ENCODE peak calls at places on chromosome 3, in four cellular contexts. One of them, this sample, is unnamed.

GRCh38 chr3:87898971-87899370 is 159.8 kb downstream of the CGGBP1 start:
- DNase-seq in astrocyte: no peak
- DNase-seq in left lung: no peak
- DNase-seq in coronary artery: no peak
- DNase-seq in this sample: no peak

GRCh38 chr3:135860761-135861160 is 104.8 kb upstream of the PPP2R3A start:
- DNase-seq in astrocyte: peak
- DNase-seq in left lung: no peak
- DNase-seq in coronary artery: no peak
- DNase-seq in this sample: no peak

GRCh38 chr3:55180936-55181535 is 253.2 kb upstream of the LRTM1 start:
- DNase-seq in left lung: no peak
- DNase-seq in astrocyte: no peak
- DNase-seq in coronary artery: no peak
- DNase-seq in this sample: peak

GRCh38 chr3:35648347-35648746 is 9.0 kb downstream of the ARPP21 start:
- DNase-seq in astrocyte: peak
- DNase-seq in coronary artery: no peak
- DNase-seq in left lung: no peak
- DNase-seq in this sample: no peak

GRCh38 chr3:156483961-156484787 is 70.7 kb downstream of the SSR3 start:
- DNase-seq in left lung: no peak
- DNase-seq in coronary artery: no peak
- DNase-seq in astrocyte: peak
- DNase-seq in this sample: no peak

GRCh38 chr3:151431940-151432339 is 28.9 kb downstream of the IGSF10 start:
- DNase-seq in left lung: no peak
- DNase-seq in astrocyte: peak
- DNase-seq in coronary artery: no peak
- DNase-seq in this sample: peak

GRCh38 chr3:20361000-20361399 is 175.0 kb upstream of the SGO1 start:
- DNase-seq in astrocyte: no peak
- DNase-seq in coronary artery: no peak
- DNase-seq in left lung: no peak
- DNase-seq in this sample: no peak

GRCh38 chr3:127407026-127407939 is 119.4 kb upstream of the PRR20G start:
- DNase-seq in coronary artery: peak
- DNase-seq in left lung: no peak
- DNase-seq in astrocyte: no peak
- DNase-seq in this sample: no peak

GRCh38 chr3:56294316-56294715 is 174.0 kb downstream of the ERC2 start:
- DNase-seq in left lung: no peak
- DNase-seq in coronary artery: no peak
- DNase-seq in astrocyte: no peak
- DNase-seq in this sample: no peak

GRCh38 chr3:146431240-146431639 is 38.1 kb downstream of the PLSCR2 start:
- DNase-seq in coronary artery: no peak
- DNase-seq in astrocyte: peak
- DNase-seq in left lung: no peak
- DNase-seq in this sample: no peak

GRCh38 chr3:36905545-36905944 is 39.3 kb downstream of the TRANK1 start:
- DNase-seq in left lung: no peak
- DNase-seq in coronary artery: no peak
- DNase-seq in astrocyte: no peak
- DNase-seq in this sample: no peak

GRCh38 chr3:105343991-105344390 is 22.7 kb upstream of the ALCAM start:
- DNase-seq in astrocyte: peak
- DNase-seq in coronary artery: no peak
- DNase-seq in left lung: no peak
- DNase-seq in this sample: peak

GRCh38 chr3:141485578-141486415 is 1.0 kb upstream of the RASA2 start:
- DNase-seq in astrocyte: peak
- DNase-seq in coronary artery: no peak
- DNase-seq in left lung: no peak
- DNase-seq in this sample: peak

GRCh38 chr3:67384790-67385397 is 269.5 kb downstream of the SUCLG2 start:
- DNase-seq in astrocyte: peak
- DNase-seq in coronary artery: no peak
- DNase-seq in left lung: no peak
- DNase-seq in this sample: peak

GRCh38 chr3:42651248-42652091 is 2.0 kb upstream of the ZBTB47 start:
- DNase-seq in coronary artery: peak
- DNase-seq in left lung: no peak
- DNase-seq in astrocyte: peak
- DNase-seq in this sample: peak

GRCh38 chr3:160091441-160091840 is 102.8 kb downstream of the IL12A start:
- DNase-seq in astrocyte: no peak
- DNase-seq in left lung: no peak
- DNase-seq in coronary artery: peak
- DNase-seq in this sample: no peak

GRCh38 chr3:4740397-4741105 is 238.7 kb upstream of the BHLHE40 start:
- DNase-seq in left lung: no peak
- DNase-seq in coronary artery: peak
- DNase-seq in astrocyte: no peak
- DNase-seq in this sample: no peak

GRCh38 chr3:180600473-180600872 is 1.5 kb upstream of the TTC14 start:
- DNase-seq in coronary artery: no peak
- DNase-seq in astrocyte: no peak
- DNase-seq in left lung: peak
- DNase-seq in this sample: no peak

GRCh38 chr3:78050276-78051080 is 1010.6 kb downstream of the ROBO2 start:
- DNase-seq in astrocyte: peak
- DNase-seq in left lung: no peak
- DNase-seq in coronary artery: no peak
- DNase-seq in this sample: no peak

GRCh38 chr3:95407709-95408463 is 1345.0 kb downstream of the NSUN3 start:
- DNase-seq in astrocyte: no peak
- DNase-seq in coronary artery: no peak
- DNase-seq in left lung: no peak
- DNase-seq in this sample: peak

GRCh38 chr3:187999821-188000220 is 154.1 kb upstream of the LPP start:
- DNase-seq in coronary artery: no peak
- DNase-seq in left lung: no peak
- DNase-seq in astrocyte: no peak
- DNase-seq in this sample: no peak

GRCh38 chr3:127377801-127378442 is 90.1 kb upstream of the PRR20G start:
- DNase-seq in coronary artery: peak
- DNase-seq in left lung: no peak
- DNase-seq in astrocyte: no peak
- DNase-seq in this sample: no peak

GRCh38 chr3:62554264-62554799 is 181.0 kb upstream of the FEZF2 start:
- DNase-seq in coronary artery: no peak
- DNase-seq in astrocyte: no peak
- DNase-seq in left lung: no peak
- DNase-seq in this sample: no peak

GRCh38 chr3:106936337-106936736 is 440.9 kb upstream of the CCDC54 start:
- DNase-seq in coronary artery: no peak
- DNase-seq in astrocyte: no peak
- DNase-seq in left lung: no peak
- DNase-seq in this sample: no peak

GRCh38 chr3:53166781-53167291 is 5.8 kb downstream of the PRKCD start:
- DNase-seq in astrocyte: peak
- DNase-seq in left lung: peak
- DNase-seq in coronary artery: no peak
- DNase-seq in this sample: peak

GRCh38 chr3:42488687-42489086 is 13.8 kb upstream of the VIPR1 start:
- DNase-seq in left lung: no peak
- DNase-seq in astrocyte: no peak
- DNase-seq in coronary artery: peak
- DNase-seq in this sample: no peak

GRCh38 chr3:81734742-81735141 is 26.7 kb downstream of the GBE1 start:
- DNase-seq in coronary artery: no peak
- DNase-seq in astrocyte: no peak
- DNase-seq in left lung: no peak
- DNase-seq in this sample: no peak

GRCh38 chr3:186257866-186258265 is 104.2 kb downstream of the DGKG start:
- DNase-seq in astrocyte: peak
- DNase-seq in coronary artery: no peak
- DNase-seq in left lung: no peak
- DNase-seq in this sample: no peak

GRCh38 chr3:140296796-140297352 is 361.9 kb downstream of the CLSTN2 start:
- DNase-seq in coronary artery: no peak
- DNase-seq in astrocyte: peak
- DNase-seq in left lung: no peak
- DNase-seq in this sample: no peak

GRCh38 chr3:42025388-42026138 is 63.7 kb upstream of the ULK4 start:
- DNase-seq in astrocyte: peak
- DNase-seq in left lung: peak
- DNase-seq in coronary artery: peak
- DNase-seq in this sample: peak

GRCh38 chr3:132290833-132291232 is 26.4 kb upstream of the ACP3 start:
- DNase-seq in astrocyte: peak
- DNase-seq in left lung: no peak
- DNase-seq in coronary artery: no peak
- DNase-seq in this sample: peak

GRCh38 chr3:176920806-176921205 is 276.5 kb downstream of the TBL1XR1 start:
- DNase-seq in astrocyte: no peak
- DNase-seq in left lung: no peak
- DNase-seq in coronary artery: no peak
- DNase-seq in this sample: no peak

GRCh38 chr3:191753186-191753585 is 292.2 kb downstream of the PYDC2 start:
- DNase-seq in coronary artery: no peak
- DNase-seq in left lung: no peak
- DNase-seq in astrocyte: peak
- DNase-seq in this sample: no peak

GRCh38 chr3:45032113-45032512 is 6.0 kb downstream of the CLEC3B start:
- DNase-seq in coronary artery: no peak
- DNase-seq in left lung: no peak
- DNase-seq in astrocyte: no peak
- DNase-seq in this sample: peak

GRCh38 chr3:45035441-45036301 is 9.6 kb downstream of the CLEC3B start:
- DNase-seq in coronary artery: no peak
- DNase-seq in astrocyte: no peak
- DNase-seq in left lung: peak
- DNase-seq in this sample: peak

GRCh38 chr3:45031531-45031930 is 5.4 kb downstream of the CLEC3B start:
- DNase-seq in coronary artery: no peak
- DNase-seq in left lung: no peak
- DNase-seq in astrocyte: no peak
- DNase-seq in this sample: no peak

GRCh38 chr3:45034612-45035252 is 8.6 kb downstream of the CLEC3B start:
- DNase-seq in left lung: peak
- DNase-seq in coronary artery: no peak
- DNase-seq in astrocyte: no peak
- DNase-seq in this sample: peak

GRCh38 chr3:45033799-45034198 is 7.7 kb downstream of the CLEC3B start:
- DNase-seq in left lung: no peak
- DNase-seq in coronary artery: no peak
- DNase-seq in astrocyte: no peak
- DNase-seq in this sample: no peak
- H3K27ac ChIP-seq in left lung: peak
- H3K27ac ChIP-seq in coronary artery: peak
- H3K27ac ChIP-seq in astrocyte: no peak
- H3K27ac ChIP-seq in this sample: no peak

DNA sequence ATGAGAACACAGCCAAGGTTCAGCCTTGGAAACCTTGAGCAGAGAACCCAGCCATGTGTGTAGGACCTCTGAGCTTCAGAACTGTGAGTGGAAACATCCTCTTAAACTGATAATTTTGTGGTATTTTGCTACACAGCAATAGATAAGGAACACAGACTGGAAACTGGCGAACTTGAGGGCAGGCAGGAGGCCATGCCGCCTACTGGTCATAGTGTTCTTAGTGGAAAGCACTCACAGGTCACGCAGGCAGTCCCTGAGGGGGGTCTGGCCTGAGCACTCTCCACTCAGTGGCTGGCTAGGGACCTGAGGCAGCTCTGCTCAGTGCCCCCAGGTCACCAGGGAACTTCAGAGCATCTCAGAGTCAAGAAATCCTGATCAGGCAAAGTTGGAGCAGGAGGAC is 9.7 kb upstream of the XIRP1 start:
- DNase-seq in astrocyte: no peak
- DNase-seq in left lung: no peak
- DNase-seq in coronary artery: no peak
- DNase-seq in this sample: no peak
- TF ChIP-seq CTCF in astrocyte: no peak
- TF ChIP-seq CTCF in left lung: no peak
- TF ChIP-seq CTCF in coronary artery: no peak
- TF ChIP-seq CTCF in this sample: no peak

DNA sequence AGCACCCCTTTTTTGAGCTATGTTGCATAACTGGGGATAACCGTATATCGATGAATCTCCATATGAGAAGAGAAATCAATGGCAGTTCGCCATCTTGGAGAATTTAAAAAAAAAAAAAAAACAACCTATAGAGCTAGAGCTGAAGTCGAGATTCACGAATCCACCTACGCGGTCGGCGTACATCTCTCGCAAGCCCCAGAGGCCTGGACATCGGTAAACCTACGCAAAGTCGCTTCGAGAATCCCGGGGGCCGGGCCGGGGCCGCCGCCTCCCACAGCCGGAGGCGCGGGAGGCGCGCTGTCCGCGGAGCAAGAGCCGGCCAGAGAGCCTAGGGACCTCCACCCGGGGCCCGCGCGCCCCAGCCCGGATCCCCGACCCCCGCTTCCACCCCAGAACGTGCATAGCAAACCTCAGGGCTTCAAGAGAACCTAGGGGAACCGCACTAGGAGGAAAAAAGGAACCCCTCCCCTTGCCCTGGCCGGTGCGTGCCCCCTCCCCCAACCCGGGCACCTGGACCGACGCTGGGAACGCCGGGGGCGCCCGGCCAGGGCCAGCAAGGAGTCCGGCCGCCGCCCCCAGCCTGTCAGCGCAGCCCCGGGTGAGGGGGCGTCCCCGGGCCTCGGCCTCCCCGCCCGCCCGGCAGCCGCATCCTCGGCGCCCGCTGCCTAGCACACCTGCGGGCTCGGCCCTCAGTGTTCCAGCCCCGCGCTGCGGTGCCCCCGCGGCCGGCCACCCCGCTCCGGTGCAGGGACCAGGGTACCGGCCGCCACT is 565 bp downstream of the PFN2 start:
- DNase-seq in astrocyte: peak
- DNase-seq in left lung: peak
- DNase-seq in coronary artery: peak
- DNase-seq in this sample: peak
- H3K4me3 ChIP-seq in astrocyte: peak
- H3K4me3 ChIP-seq in left lung: peak
- H3K4me3 ChIP-seq in coronary artery: peak
- H3K4me3 ChIP-seq in this sample: peak

DNA sequence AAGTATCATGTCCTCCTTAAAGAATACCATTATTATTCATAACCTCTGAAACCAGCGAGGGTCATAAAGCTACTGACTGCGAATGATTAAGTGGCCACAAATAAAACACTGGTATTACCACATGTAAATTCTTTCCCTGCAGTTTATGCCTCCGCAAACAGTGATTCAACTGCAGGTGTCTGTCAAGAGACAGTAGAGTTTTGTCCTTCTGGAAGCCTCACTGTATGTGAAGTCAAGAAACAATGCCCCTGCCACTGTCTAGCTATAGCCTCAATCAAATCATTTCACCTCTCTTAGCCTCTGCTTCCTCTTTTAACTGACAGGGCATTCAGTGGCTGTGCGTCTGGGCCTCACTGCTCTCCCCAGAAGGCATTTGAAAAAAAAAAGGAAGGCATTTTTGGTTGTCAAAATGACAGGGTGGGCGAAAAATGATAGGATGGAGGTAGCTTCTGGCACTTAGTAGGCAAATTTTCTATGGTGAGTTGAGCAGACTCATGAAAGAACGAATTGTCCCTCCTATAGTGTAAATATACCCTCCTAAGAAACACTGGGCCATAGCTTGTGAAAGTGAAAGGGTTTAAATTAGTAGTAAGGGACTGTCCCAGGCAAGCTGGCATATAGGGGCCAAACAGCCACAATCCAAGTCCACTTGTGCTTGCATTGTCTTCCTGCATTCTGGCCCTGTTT is 66.7 kb downstream of the FILIP1L start:
- DNase-seq in coronary artery: no peak
- DNase-seq in left lung: no peak
- DNase-seq in astrocyte: peak
- DNase-seq in this sample: peak
- H3K27ac ChIP-seq in coronary artery: peak
- H3K27ac ChIP-seq in left lung: no peak
- H3K27ac ChIP-seq in astrocyte: peak
- H3K27ac ChIP-seq in this sample: peak